ENCODE peak calls at places on chromosomes 2 and 18, in nine cellular contexts. One of them, this sample, is unnamed.
A peak's percentile ranks its signal among the peaks of the same experiment; 100 is the strongest.

GRCh38 chr2:36360063-36360462 is 4.5 kb downstream of the CRIM1 start:
- DNase-seq in A549: no peak
- DNase-seq in Panc1: no peak
- DNase-seq in AG04450: no peak
- DNase-seq in BJ: no peak
- DNase-seq in astrocyte of the spinal cord: no peak
- DNase-seq in neural progenitor cell: no peak
- DNase-seq in tibial nerve: no peak
- DNase-seq in ovary: no peak
- DNase-seq in this sample: no peak

GRCh38 chr2:109368798-109369197 is 239.8 kb downstream of the SH3RF3 start:
- DNase-seq in A549: no peak
- DNase-seq in Panc1: no peak
- DNase-seq in AG04450: no peak
- DNase-seq in BJ: no peak
- DNase-seq in astrocyte of the spinal cord: no peak
- DNase-seq in neural progenitor cell: no peak
- DNase-seq in tibial nerve: no peak
- DNase-seq in ovary: peak; percentile 19
- DNase-seq in this sample: no peak

GRCh38 chr2:71813801-71814470 is 333.7 kb downstream of the CYP26B1 start:
- DNase-seq in A549: no peak
- DNase-seq in Panc1: no peak
- DNase-seq in AG04450: no peak
- DNase-seq in BJ: no peak
- DNase-seq in astrocyte of the spinal cord: no peak
- DNase-seq in neural progenitor cell: no peak
- DNase-seq in tibial nerve: no peak
- DNase-seq in ovary: no peak
- DNase-seq in this sample: no peak

GRCh38 chr2:134500211-134500935 is 218.4 kb downstream of the TMEM163 start:
- DNase-seq in A549: no peak
- DNase-seq in Panc1: no peak
- DNase-seq in AG04450: no peak
- DNase-seq in BJ: no peak
- DNase-seq in astrocyte of the spinal cord: no peak
- DNase-seq in neural progenitor cell: no peak
- DNase-seq in tibial nerve: no peak
- DNase-seq in ovary: no peak
- DNase-seq in this sample: no peak

GRCh38 chr2:241118727-241119505 is 16.8 kb upstream of the MTERF4 start:
- DNase-seq in A549: no peak
- DNase-seq in Panc1: no peak
- DNase-seq in AG04450: no peak
- DNase-seq in BJ: no peak
- DNase-seq in astrocyte of the spinal cord: no peak
- DNase-seq in neural progenitor cell: no peak
- DNase-seq in tibial nerve: no peak
- DNase-seq in ovary: no peak
- DNase-seq in this sample: no peak

GRCh38 chr2:192559541-192560126 is 364.9 kb upstream of the TMEFF2 start:
- DNase-seq in A549: peak; percentile 31
- DNase-seq in Panc1: no peak
- DNase-seq in AG04450: no peak
- DNase-seq in BJ: no peak
- DNase-seq in astrocyte of the spinal cord: no peak
- DNase-seq in neural progenitor cell: no peak
- DNase-seq in tibial nerve: no peak
- DNase-seq in ovary: no peak
- DNase-seq in this sample: no peak

GRCh38 chr2:191643425-191643824 is 34.5 kb upstream of the NABP1 start:
- DNase-seq in A549: no peak
- DNase-seq in Panc1: no peak
- DNase-seq in AG04450: no peak
- DNase-seq in BJ: no peak
- DNase-seq in astrocyte of the spinal cord: no peak
- DNase-seq in neural progenitor cell: no peak
- DNase-seq in tibial nerve: no peak
- DNase-seq in ovary: no peak
- DNase-seq in this sample: no peak

GRCh38 chr2:39642054-39642742 is 23.5 kb upstream of the TMEM178A start:
- DNase-seq in A549: peak; percentile 18
- DNase-seq in Panc1: peak; percentile 25
- DNase-seq in AG04450: peak; percentile 57
- DNase-seq in BJ: no peak
- DNase-seq in astrocyte of the spinal cord: peak; percentile 85
- DNase-seq in neural progenitor cell: peak; percentile 13
- DNase-seq in tibial nerve: no peak
- DNase-seq in ovary: no peak
- DNase-seq in this sample: peak; percentile 13

GRCh38 chr18:24344509-24344908 is 53.1 kb downstream of the OSBPL1A start:
- DNase-seq in A549: no peak
- DNase-seq in Panc1: no peak
- DNase-seq in AG04450: no peak
- DNase-seq in BJ: no peak
- DNase-seq in astrocyte of the spinal cord: no peak
- DNase-seq in neural progenitor cell: no peak
- DNase-seq in tibial nerve: no peak
- DNase-seq in ovary: no peak
- DNase-seq in this sample: no peak

GRCh38 chr18:24342347-24342746 is 55.3 kb downstream of the OSBPL1A start:
- DNase-seq in A549: no peak
- DNase-seq in Panc1: no peak
- DNase-seq in AG04450: peak; percentile 21
- DNase-seq in BJ: no peak
- DNase-seq in astrocyte of the spinal cord: no peak
- DNase-seq in neural progenitor cell: no peak
- DNase-seq in tibial nerve: no peak
- DNase-seq in ovary: no peak
- DNase-seq in this sample: no peak

GRCh38 chr18:24346254-24346653 is 51.4 kb downstream of the OSBPL1A start:
- DNase-seq in A549: no peak
- DNase-seq in Panc1: no peak
- DNase-seq in AG04450: no peak
- DNase-seq in BJ: no peak
- DNase-seq in astrocyte of the spinal cord: no peak
- DNase-seq in neural progenitor cell: no peak
- DNase-seq in tibial nerve: no peak
- DNase-seq in ovary: no peak
- DNase-seq in this sample: no peak

GRCh38 chr18:24341361-24341760 is 56.3 kb downstream of the OSBPL1A start:
- DNase-seq in A549: no peak
- DNase-seq in Panc1: no peak
- DNase-seq in AG04450: peak; percentile 21
- DNase-seq in BJ: no peak
- DNase-seq in astrocyte of the spinal cord: no peak
- DNase-seq in neural progenitor cell: no peak
- DNase-seq in tibial nerve: no peak
- DNase-seq in ovary: no peak
- DNase-seq in this sample: no peak
- TF ChIP-seq CTCF in A549: no peak
- TF ChIP-seq CTCF in Panc1: no peak
- TF ChIP-seq CTCF in AG04450: no peak
- TF ChIP-seq CTCF in BJ: no peak
- TF ChIP-seq CTCF in astrocyte of the spinal cord: no peak
- TF ChIP-seq CTCF in neural progenitor cell: no peak
- TF ChIP-seq CTCF in tibial nerve: no peak
- TF ChIP-seq CTCF in ovary: no peak
- TF ChIP-seq CTCF in this sample: no peak

DNA sequence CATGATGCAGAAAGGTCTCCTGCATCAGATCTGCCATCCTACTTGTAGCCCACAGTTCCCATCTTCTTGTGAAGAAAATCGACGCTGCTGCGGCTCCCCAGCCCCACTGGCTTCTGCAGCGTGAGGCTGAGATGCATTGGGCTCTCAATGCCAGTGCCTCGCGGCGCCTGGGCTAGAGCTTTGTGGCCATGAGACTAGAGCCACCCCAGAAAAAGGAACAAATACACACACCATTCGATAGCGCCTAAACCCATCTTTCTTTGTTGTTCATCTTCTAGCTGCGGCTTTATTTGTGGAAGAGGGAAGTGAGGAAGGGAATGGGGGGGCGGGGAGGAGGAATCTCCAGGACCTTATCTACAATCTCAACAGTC is 2.7 kb downstream of the NOL4 start:
- DNase-seq in A549: no peak
- DNase-seq in Panc1: no peak
- DNase-seq in AG04450: no peak
- DNase-seq in BJ: no peak
- DNase-seq in astrocyte of the spinal cord: peak; percentile 3
- DNase-seq in neural progenitor cell: peak; percentile 60
- DNase-seq in tibial nerve: no peak
- DNase-seq in ovary: no peak
- DNase-seq in this sample: no peak
- H3K4me3 ChIP-seq in A549: peak overlapping the region; percentile 23
- H3K4me3 ChIP-seq in Panc1: peak overlapping the region; percentile 53
- H3K4me3 ChIP-seq in AG04450: no peak overlapping the region
- H3K4me3 ChIP-seq in BJ: no peak overlapping the region
- H3K4me3 ChIP-seq in astrocyte of the spinal cord: peak overlapping the region; percentile 50
- H3K4me3 ChIP-seq in neural progenitor cell: peak overlapping the region; percentile 71
- H3K4me3 ChIP-seq in tibial nerve: peak overlapping the region; percentile 18
- H3K4me3 ChIP-seq in ovary: peak overlapping the region; percentile 23
- H3K4me3 ChIP-seq in this sample: no peak overlapping the region

DNA sequence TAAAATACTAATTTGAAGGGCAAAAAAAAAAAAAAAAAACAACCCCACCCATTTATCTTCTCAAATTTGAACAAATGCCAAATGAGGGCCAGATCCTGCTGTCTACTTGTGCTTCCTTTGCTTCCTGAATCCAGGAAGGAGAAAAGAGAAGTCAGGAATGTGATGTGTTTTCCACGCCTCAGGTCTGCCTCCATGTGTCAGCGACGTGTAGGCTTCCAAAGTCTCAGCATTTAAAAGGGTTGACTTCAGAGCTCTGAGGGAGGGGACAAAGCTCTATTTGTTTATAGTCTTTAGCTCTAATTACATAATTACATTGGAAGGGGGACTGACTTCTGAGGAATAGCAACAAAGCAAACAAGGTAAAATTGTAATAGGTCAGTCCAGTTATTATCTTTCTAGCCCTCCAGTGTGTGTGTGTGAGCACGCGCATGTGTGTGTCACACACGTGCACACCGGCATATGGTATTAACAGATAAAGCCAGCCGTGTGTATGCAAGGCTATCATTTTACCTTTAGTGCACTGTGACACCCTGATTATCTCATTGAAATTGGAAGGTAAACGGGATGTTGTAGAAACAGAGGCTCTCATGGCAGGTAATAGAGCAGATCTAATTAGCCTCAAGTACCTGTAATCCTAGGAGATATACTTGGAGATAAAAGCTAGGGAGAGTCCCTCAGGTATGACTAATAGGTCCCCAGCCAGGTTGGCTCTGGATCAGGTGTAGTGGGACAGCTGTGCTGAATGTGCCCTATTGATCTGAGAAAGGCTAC is 911.4 kb upstream of the ZEB2 start:
- DNase-seq in A549: peak; percentile 11
- DNase-seq in Panc1: no peak
- DNase-seq in AG04450: no peak
- DNase-seq in BJ: no peak
- DNase-seq in astrocyte of the spinal cord: no peak
- DNase-seq in neural progenitor cell: peak; percentile 63
- DNase-seq in tibial nerve: no peak
- DNase-seq in ovary: no peak
- DNase-seq in this sample: no peak
- TF ChIP-seq CTCF in A549: no peak
- TF ChIP-seq CTCF in Panc1: no peak
- TF ChIP-seq CTCF in AG04450: no peak
- TF ChIP-seq CTCF in BJ: no peak
- TF ChIP-seq CTCF in astrocyte of the spinal cord: no peak
- TF ChIP-seq CTCF in neural progenitor cell: peak; percentile 54
- TF ChIP-seq CTCF in tibial nerve: no peak
- TF ChIP-seq CTCF in ovary: no peak
- TF ChIP-seq CTCF in this sample: no peak

GRCh38 chr2:86751778-86752177 is 31.7 kb downstream of the RMND5A start:
- DNase-seq in A549: no peak
- DNase-seq in Panc1: no peak
- DNase-seq in AG04450: no peak
- DNase-seq in BJ: no peak
- DNase-seq in astrocyte of the spinal cord: no peak
- DNase-seq in neural progenitor cell: no peak
- DNase-seq in tibial nerve: no peak
- DNase-seq in ovary: no peak
- DNase-seq in this sample: no peak

GRCh38 chr2:86750240-86750839 is 30.2 kb downstream of the RMND5A start:
- DNase-seq in A549: peak; percentile 51
- DNase-seq in Panc1: no peak
- DNase-seq in AG04450: no peak
- DNase-seq in BJ: no peak
- DNase-seq in astrocyte of the spinal cord: peak; percentile 10
- DNase-seq in neural progenitor cell: no peak
- DNase-seq in tibial nerve: no peak
- DNase-seq in ovary: no peak
- DNase-seq in this sample: no peak

GRCh38 chr2:86744152-86744551 is 24.1 kb downstream of the RMND5A start:
- DNase-seq in A549: no peak
- DNase-seq in Panc1: no peak
- DNase-seq in AG04450: no peak
- DNase-seq in BJ: no peak
- DNase-seq in astrocyte of the spinal cord: no peak
- DNase-seq in neural progenitor cell: no peak
- DNase-seq in tibial nerve: no peak
- DNase-seq in ovary: no peak
- DNase-seq in this sample: no peak

GRCh38 chr2:86746903-86747302 is 26.8 kb downstream of the RMND5A start:
- DNase-seq in A549: no peak
- DNase-seq in Panc1: no peak
- DNase-seq in AG04450: no peak
- DNase-seq in BJ: no peak
- DNase-seq in astrocyte of the spinal cord: no peak
- DNase-seq in neural progenitor cell: no peak
- DNase-seq in tibial nerve: no peak
- DNase-seq in ovary: no peak
- DNase-seq in this sample: no peak

GRCh38 chr2:86747708-86748627 is 27.9 kb downstream of the RMND5A start:
- DNase-seq in A549: peak; percentile 35
- DNase-seq in Panc1: peak; percentile 32
- DNase-seq in AG04450: peak; percentile 53
- DNase-seq in BJ: peak; percentile 57
- DNase-seq in astrocyte of the spinal cord: peak; percentile 88
- DNase-seq in neural progenitor cell: peak; percentile 63
- DNase-seq in tibial nerve: no peak
- DNase-seq in ovary: no peak
- DNase-seq in this sample: peak; percentile 79
- H3K4me3 ChIP-seq in A549: no peak overlapping the region
- H3K4me3 ChIP-seq in Panc1: no peak overlapping the region
- H3K4me3 ChIP-seq in AG04450: no peak overlapping the region
- H3K4me3 ChIP-seq in BJ: no peak overlapping the region
- H3K4me3 ChIP-seq in astrocyte of the spinal cord: no peak overlapping the region
- H3K4me3 ChIP-seq in neural progenitor cell: no peak overlapping the region
- H3K4me3 ChIP-seq in tibial nerve: no peak overlapping the region
- H3K4me3 ChIP-seq in ovary: no peak overlapping the region
- H3K4me3 ChIP-seq in this sample: no peak overlapping the region

This sample was measured in AG09309.